ENCODE peak calls at places on chromosome 11, in ten cellular contexts. X, Y, O, M, L, A, V, K, E and G are unnamed samples.
A peak's percentile ranks its signal among the peaks of the same experiment; 100 is the strongest.

GRCh38 chr11:62445314-62445740 is 26.5 kb downstream of the SCGB1A1 start:
- DNase-seq in X (no peak), Y (peak; percentile 61), O (peak; percentile 86), M (no peak), L (no peak), A (no peak), V (no peak), K (peak; percentile 38), E (no peak), G (peak; percentile 86)

GRCh38 chr11:45303316-45303715 is 17.2 kb upstream of the SYT13 start:
- DNase-seq in X (no peak), Y (no peak), O (no peak), M (no peak), L (no peak), A (no peak), V (no peak), K (no peak), E (no peak), G (no peak)

GRCh38 chr11:112439614-112440013 is 179.0 kb upstream of the PLET1 start:
- DNase-seq in X (no peak), Y (no peak), O (no peak), M (no peak), L (no peak), A (no peak), V (no peak), K (no peak), E (no peak), G (no peak)

GRCh38 chr11:19711911-19712280 is 741 bp upstream of the NAV2 start:
- DNase-seq in X (no peak), Y (no peak), O (no peak), M (no peak), L (no peak), A (no peak), V (no peak), K (no peak), E (no peak), G (peak; percentile 43)

GRCh38 chr11:59573216-59573615 is 42.4 kb downstream of the OSBP start:
- DNase-seq in X (no peak), Y (no peak), O (peak; percentile 90), M (no peak), L (no peak), A (no peak), V (no peak), K (no peak), E (no peak), G (no peak)

GRCh38 chr11:72069787-72070251 is 10.5 kb downstream of the NUMA1 start:
- DNase-seq in X (peak; percentile 45), Y (peak; percentile 89), O (peak; percentile 90), M (peak; percentile 60), L (no peak), A (peak; percentile 91), V (peak; percentile 95), K (peak; percentile 79), E (no peak), G (peak; percentile 73)

GRCh38 chr11:46075168-46075567 is 46.1 kb downstream of the PHF21A start:
- DNase-seq in X (no peak), Y (no peak), O (peak; percentile 16), M (no peak), L (no peak), A (no peak), V (no peak), K (no peak), E (no peak), G (no peak)

GRCh38 chr11:94525933-94526332 is 13.7 kb downstream of the C11orf97 start:
- DNase-seq in X (peak; percentile 18), Y (peak; percentile 81), O (peak; percentile 79), M (no peak), L (no peak), A (peak; percentile 75), V (peak; percentile 84), K (peak; percentile 66), E (no peak), G (peak; percentile 55)

GRCh38 chr11:69486056-69486772 is 4.8 kb downstream of the LINC01488 start:
- DNase-seq in X (no peak), Y (peak; percentile 18), O (no peak), M (no peak), L (no peak), A (no peak), V (no peak), K (peak; percentile 1), E (no peak), G (no peak)

GRCh38 chr11:77729063-77729462 is 91.5 kb downstream of the RSF1 start:
- DNase-seq in X (no peak), Y (no peak), O (no peak), M (no peak), L (no peak), A (no peak), V (no peak), K (no peak), E (no peak), G (no peak)

GRCh38 chr11:19697721-19698121 is 14.9 kb upstream of the NAV2 start:
- DNase-seq in X (no peak), Y (no peak), O (peak; percentile 25), M (no peak), L (no peak), A (no peak), V (no peak), K (no peak), E (no peak), G (no peak)

GRCh38 chr11:118912742-118913410 is 12.8 kb downstream of the BCL9L start:
- DNase-seq in X (no peak), Y (no peak), O (no peak), M (no peak), L (no peak), A (no peak), V (peak; percentile 60), K (no peak), E (peak; percentile 4), G (peak; percentile 38)

GRCh38 chr11:46197421-46197820 is 76.2 kb upstream of the PHF21A start:
- DNase-seq in X (no peak), Y (no peak), O (no peak), M (no peak), L (no peak), A (no peak), V (no peak), K (no peak), E (no peak), G (no peak)

GRCh38 chr11:117839234-117839882 is 14.8 kb upstream of the FXYD2 start:
- DNase-seq in X (no peak), Y (peak; percentile 12), O (no peak), M (no peak), L (no peak), A (peak; percentile 12), V (peak; percentile 28), K (no peak), E (no peak), G (no peak)

GRCh38 chr11:126892781-126893180 is 107.8 kb downstream of the KIRREL3 start:
- DNase-seq in X (no peak), Y (no peak), O (no peak), M (no peak), L (no peak), A (no peak), V (no peak), K (no peak), E (no peak), G (no peak)

GRCh38 chr11:102780491-102780918 is at the start of gene MMP10:
- DNase-seq in X (no peak), Y (no peak), O (peak; percentile 68), M (no peak), L (peak; percentile 19), A (no peak), V (no peak), K (no peak), E (no peak), G (no peak)

GRCh38 chr11:120501440-120501839 is 10.1 kb upstream of the GRIK4 start:
- DNase-seq in X (no peak), Y (no peak), O (no peak), M (no peak), L (no peak), A (no peak), V (no peak), K (no peak), E (no peak), G (no peak)

GRCh38 chr11:68813778-68814177 is 27.9 kb downstream of the CPT1A start:
- DNase-seq in X (no peak), Y (no peak), O (no peak), M (no peak), L (no peak), A (no peak), V (no peak), K (no peak), E (no peak), G (no peak)

GRCh38 chr11:115502636-115503082 is 1.6 kb downstream of the CADM1 start:
- DNase-seq in X (no peak), Y (no peak), O (no peak), M (no peak), L (no peak), A (no peak), V (peak; percentile 58), K (no peak), E (no peak), G (no peak)

GRCh38 chr11:63277345-63277943 is 34.0 kb upstream of the SLC22A25 start:
- DNase-seq in X (no peak), Y (no peak), O (no peak), M (no peak), L (peak; percentile 5), A (no peak), V (no peak), K (no peak), E (no peak), G (no peak)

GRCh38 chr11:82731691-82732277 is 1.9 kb downstream of the FAM181B start:
- DNase-seq in X (no peak), Y (no peak), O (no peak), M (no peak), L (no peak), A (no peak), V (no peak), K (no peak), E (no peak), G (no peak)

GRCh38 chr11:34201130-34201529 is 95.7 kb downstream of the NAT10 start:
- DNase-seq in X (no peak), Y (no peak), O (no peak), M (no peak), L (no peak), A (no peak), V (no peak), K (no peak), E (no peak), G (no peak)

GRCh38 chr11:118152552-118153471 is at the start of gene SCN4B:
- DNase-seq in X (peak; percentile 30), Y (peak; percentile 74), O (peak; percentile 22), M (peak; percentile 46), L (peak; percentile 17), A (no peak), V (peak; percentile 60), K (peak; percentile 76), E (no peak), G (peak; percentile 75)

GRCh38 chr11:69563946-69564780 is 76.8 kb upstream of the CCND1 start:
- DNase-seq in X (no peak), Y (no peak), O (peak; percentile 60), M (no peak), L (no peak), A (no peak), V (peak; percentile 15), K (no peak), E (no peak), G (no peak)

GRCh38 chr11:122784325-122785155 is 53.8 kb upstream of the CRTAM start:
- DNase-seq in X (no peak), Y (no peak), O (peak; percentile 85), M (no peak), L (no peak), A (peak; percentile 83), V (peak; percentile 85), K (no peak), E (no peak), G (peak; percentile 78)